ENCODE peak calls at places on chromosomes 2 and 18, in nine cellular contexts. One of them, this sample, is unnamed.
A peak's percentile ranks its signal among the peaks of the same experiment; 100 is the strongest.

GRCh38 chr2:8819194-8819593 is 18.2 kb downstream of the KIDINS220 start:
- DNase-seq in prostate gland: no peak
- DNase-seq in HCT116: no peak
- DNase-seq in H54: peak; percentile 47
- DNase-seq in uterus: no peak
- DNase-seq in NB4: no peak
- DNase-seq in A549: no peak
- DNase-seq in heart left ventricle: no peak
- DNase-seq in adrenal gland: no peak
- DNase-seq in this sample: no peak

GRCh38 chr2:12543452-12544220 is 173.1 kb upstream of the TRIB2 start:
- DNase-seq in prostate gland: no peak
- DNase-seq in HCT116: no peak
- DNase-seq in H54: no peak
- DNase-seq in uterus: no peak
- DNase-seq in NB4: no peak
- DNase-seq in A549: no peak
- DNase-seq in heart left ventricle: no peak
- DNase-seq in adrenal gland: no peak
- DNase-seq in this sample: no peak

GRCh38 chr2:42298996-42299754 is 61.8 kb downstream of the COX7A2L start:
- DNase-seq in prostate gland: no peak
- DNase-seq in HCT116: no peak
- DNase-seq in H54: no peak
- DNase-seq in uterus: no peak
- DNase-seq in NB4: no peak
- DNase-seq in A549: no peak
- DNase-seq in heart left ventricle: no peak
- DNase-seq in adrenal gland: no peak
- DNase-seq in this sample: no peak

GRCh38 chr2:234502919-234503285 is 6.0 kb upstream of the ARL4C start:
- DNase-seq in prostate gland: no peak
- DNase-seq in HCT116: no peak
- DNase-seq in H54: no peak
- DNase-seq in uterus: no peak
- DNase-seq in NB4: no peak
- DNase-seq in A549: no peak
- DNase-seq in heart left ventricle: no peak
- DNase-seq in adrenal gland: no peak
- DNase-seq in this sample: no peak

GRCh38 chr2:176491172-176491904 is 222.1 kb downstream of the MTX2 start:
- DNase-seq in prostate gland: peak; percentile 8
- DNase-seq in HCT116: no peak
- DNase-seq in H54: peak; percentile 78
- DNase-seq in uterus: peak; percentile 77
- DNase-seq in NB4: peak; percentile 98
- DNase-seq in A549: no peak
- DNase-seq in heart left ventricle: peak; percentile 80
- DNase-seq in adrenal gland: no peak
- DNase-seq in this sample: no peak

GRCh38 chr2:78682781-78683180 is 342.7 kb upstream of the REG3G start:
- DNase-seq in prostate gland: no peak
- DNase-seq in HCT116: no peak
- DNase-seq in H54: no peak
- DNase-seq in uterus: no peak
- DNase-seq in NB4: no peak
- DNase-seq in A549: no peak
- DNase-seq in heart left ventricle: no peak
- DNase-seq in adrenal gland: no peak
- DNase-seq in this sample: no peak

GRCh38 chr2:166803314-166803986 is 84.8 kb upstream of the XIRP2 start:
- DNase-seq in prostate gland: no peak
- DNase-seq in HCT116: no peak
- DNase-seq in H54: no peak
- DNase-seq in uterus: no peak
- DNase-seq in NB4: no peak
- DNase-seq in A549: no peak
- DNase-seq in heart left ventricle: no peak
- DNase-seq in adrenal gland: no peak
- DNase-seq in this sample: no peak

GRCh38 chr2:237444026-237444425 is 30.1 kb upstream of the COL6A3 start:
- DNase-seq in prostate gland: no peak
- DNase-seq in HCT116: no peak
- DNase-seq in H54: no peak
- DNase-seq in uterus: no peak
- DNase-seq in NB4: no peak
- DNase-seq in A549: no peak
- DNase-seq in heart left ventricle: no peak
- DNase-seq in adrenal gland: no peak
- DNase-seq in this sample: no peak

GRCh38 chr2:165793161-165793778 is 777 bp downstream of the GALNT3 start:
- DNase-seq in prostate gland: peak; percentile 22
- DNase-seq in HCT116: peak; percentile 13
- DNase-seq in H54: no peak
- DNase-seq in uterus: no peak
- DNase-seq in NB4: peak; percentile 57
- DNase-seq in A549: no peak
- DNase-seq in heart left ventricle: no peak
- DNase-seq in adrenal gland: no peak
- DNase-seq in this sample: peak; percentile 5

GRCh38 chr2:165791811-165792454 is 2.1 kb downstream of the GALNT3 start:
- DNase-seq in prostate gland: no peak
- DNase-seq in HCT116: no peak
- DNase-seq in H54: no peak
- DNase-seq in uterus: no peak
- DNase-seq in NB4: no peak
- DNase-seq in A549: no peak
- DNase-seq in heart left ventricle: no peak
- DNase-seq in adrenal gland: no peak
- DNase-seq in this sample: no peak

GRCh38 chr2:165794520-165794882 is 454 bp upstream of the GALNT3 start:
- DNase-seq in prostate gland: peak; percentile 52
- DNase-seq in HCT116: peak; percentile 6
- DNase-seq in H54: no peak
- DNase-seq in uterus: peak; percentile 14
- DNase-seq in NB4: peak; percentile 95
- DNase-seq in A549: no peak
- DNase-seq in heart left ventricle: peak; percentile 25
- DNase-seq in adrenal gland: peak; percentile 23
- DNase-seq in this sample: peak; percentile 5

GRCh38 chr2:165795011-165795410 is 964 bp upstream of the GALNT3 start:
- DNase-seq in prostate gland: no peak
- DNase-seq in HCT116: no peak
- DNase-seq in H54: no peak
- DNase-seq in uterus: no peak
- DNase-seq in NB4: no peak
- DNase-seq in A549: no peak
- DNase-seq in heart left ventricle: no peak
- DNase-seq in adrenal gland: no peak
- DNase-seq in this sample: no peak

DNA sequence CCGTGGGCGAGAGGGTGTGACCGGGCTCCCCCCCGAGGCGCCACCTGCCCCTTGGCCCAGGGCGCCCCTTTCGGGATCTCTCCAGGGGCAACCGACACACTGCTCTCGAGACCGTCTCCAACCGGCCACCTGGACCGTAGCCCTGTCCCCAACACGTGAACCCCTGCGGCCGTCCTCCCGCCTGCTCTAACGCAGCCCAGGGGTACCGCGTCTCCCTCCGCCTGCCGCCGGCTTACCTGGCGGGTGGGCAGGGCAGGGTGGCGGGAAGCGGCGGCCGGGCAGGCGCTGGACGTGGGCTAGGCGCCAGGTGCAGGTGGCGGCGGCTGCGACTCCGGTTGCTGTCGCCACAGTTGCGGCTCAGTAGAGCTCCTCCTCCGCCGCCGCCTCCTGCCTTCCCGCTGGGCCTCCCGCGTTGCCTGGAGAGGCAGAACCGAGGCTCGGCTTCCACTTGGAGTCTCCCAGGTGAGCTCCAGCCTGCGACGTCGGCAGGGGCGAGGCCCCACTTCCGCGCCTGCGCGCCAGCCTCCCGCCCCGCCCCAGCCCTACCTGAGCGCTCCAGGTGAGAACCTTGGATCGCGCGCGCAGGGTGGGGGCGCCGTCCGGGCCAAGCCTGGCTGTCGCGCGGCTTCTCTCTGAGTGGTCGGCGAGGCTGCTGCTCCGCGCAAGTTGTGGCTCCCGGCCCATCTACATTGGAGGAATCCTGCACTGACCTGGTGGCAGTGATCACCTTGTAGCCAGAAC is at the start of gene GALNT3:
- DNase-seq in prostate gland: peak; percentile 92
- DNase-seq in HCT116: peak; percentile 64
- DNase-seq in H54: no peak
- DNase-seq in uterus: peak; percentile 14
- DNase-seq in NB4: peak; percentile 67
- DNase-seq in A549: no peak
- DNase-seq in heart left ventricle: peak; percentile 24
- DNase-seq in adrenal gland: peak; percentile 23
- DNase-seq in this sample: no peak
- TF ChIP-seq POLR2A in prostate gland: peak; percentile 92
- TF ChIP-seq POLR2A in HCT116: no peak
- TF ChIP-seq POLR2A in H54: no peak
- TF ChIP-seq POLR2A in uterus: no peak
- TF ChIP-seq POLR2A in NB4: no peak
- TF ChIP-seq POLR2A in A549: no peak
- TF ChIP-seq POLR2A in heart left ventricle: no peak
- TF ChIP-seq POLR2A in adrenal gland: no peak
- TF ChIP-seq POLR2A in this sample: no peak

DNA sequence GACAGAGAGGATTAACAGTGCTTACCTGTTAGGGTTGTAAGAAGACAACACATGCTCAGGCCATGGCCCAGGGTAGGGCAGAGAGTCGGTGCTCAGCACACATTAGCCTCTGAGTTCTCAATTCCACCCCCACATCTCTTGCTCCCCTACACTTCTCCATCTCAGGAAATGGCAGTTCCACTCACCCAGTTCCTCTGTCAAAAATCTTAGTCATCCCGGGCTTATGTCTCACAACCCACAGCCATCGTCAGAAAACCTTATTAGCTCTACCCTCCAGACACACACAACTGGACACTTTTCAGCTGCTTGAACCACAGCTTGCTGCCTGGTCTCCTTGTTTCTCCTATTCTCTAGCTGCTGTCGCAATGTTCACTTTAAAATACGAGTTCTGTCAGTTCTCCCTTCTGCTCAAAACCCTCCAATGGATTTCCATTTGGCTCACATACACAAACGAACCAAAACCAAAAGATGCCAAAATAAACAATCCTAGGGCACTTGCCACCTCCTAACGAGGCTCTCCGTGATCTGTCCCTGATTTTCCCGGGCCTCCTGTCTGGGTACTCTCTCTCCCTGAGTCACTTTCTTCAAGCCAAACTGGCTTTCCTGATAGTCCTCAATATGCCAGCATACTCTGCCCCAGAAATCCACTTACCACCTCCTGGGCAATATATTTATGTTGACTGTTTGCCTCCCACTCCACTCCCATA is 89.7 kb downstream of the KCTD1 start:
- DNase-seq in prostate gland: no peak
- DNase-seq in HCT116: no peak
- DNase-seq in H54: no peak
- DNase-seq in uterus: no peak
- DNase-seq in NB4: peak; percentile 67
- DNase-seq in A549: no peak
- DNase-seq in heart left ventricle: no peak
- DNase-seq in adrenal gland: no peak
- DNase-seq in this sample: no peak
- TF ChIP-seq POLR2A in prostate gland: no peak
- TF ChIP-seq POLR2A in HCT116: no peak
- TF ChIP-seq POLR2A in H54: no peak
- TF ChIP-seq POLR2A in uterus: no peak
- TF ChIP-seq POLR2A in NB4: no peak
- TF ChIP-seq POLR2A in A549: no peak
- TF ChIP-seq POLR2A in heart left ventricle: no peak
- TF ChIP-seq POLR2A in adrenal gland: no peak
- TF ChIP-seq POLR2A in this sample: no peak

DNA sequence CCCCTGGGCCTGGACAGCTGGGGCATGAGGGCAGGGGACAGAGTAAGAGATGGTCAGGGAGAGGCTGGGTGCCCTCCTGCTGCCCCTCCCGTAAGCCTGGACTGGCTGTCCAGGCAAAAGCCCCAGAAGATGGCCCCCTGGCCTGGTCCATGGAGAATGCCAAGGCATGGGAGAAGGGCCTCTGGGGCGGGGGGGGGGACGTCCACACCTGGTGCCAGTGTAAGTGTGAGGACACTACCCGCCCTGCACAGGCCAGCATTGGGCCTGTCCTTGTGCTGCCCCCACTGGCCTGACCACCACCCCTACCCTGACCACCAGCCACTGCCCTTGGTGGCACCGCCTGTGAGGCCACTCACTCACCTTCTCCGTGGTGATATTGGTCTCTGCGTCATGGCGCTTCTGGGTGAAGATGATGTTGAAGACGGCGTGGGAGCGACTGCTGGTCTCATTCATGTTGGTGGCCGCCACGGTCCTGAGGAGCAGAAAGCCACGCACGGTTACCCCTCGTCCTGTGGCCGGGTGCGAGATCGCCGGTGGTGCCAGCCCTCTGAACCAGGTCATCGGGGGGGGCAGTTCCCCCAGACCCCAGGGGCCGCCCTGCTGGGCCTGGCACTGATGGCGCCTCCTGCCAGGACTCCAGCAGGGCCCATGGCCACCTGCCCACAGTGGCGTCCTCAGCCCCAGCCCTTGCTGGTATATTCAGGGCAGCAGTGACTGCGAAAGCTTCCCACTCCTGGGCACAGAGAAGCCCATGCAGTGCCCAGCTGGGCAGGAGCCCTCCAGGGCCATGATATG is 35.2 kb downstream of the KIF1A start:
- DNase-seq in prostate gland: no peak
- DNase-seq in HCT116: no peak
- DNase-seq in H54: no peak
- DNase-seq in uterus: no peak
- DNase-seq in NB4: no peak
- DNase-seq in A549: no peak
- DNase-seq in heart left ventricle: peak; percentile 20
- DNase-seq in adrenal gland: no peak
- DNase-seq in this sample: no peak
- TF ChIP-seq POLR2A in prostate gland: no peak
- TF ChIP-seq POLR2A in HCT116: no peak
- TF ChIP-seq POLR2A in H54: no peak
- TF ChIP-seq POLR2A in uterus: no peak
- TF ChIP-seq POLR2A in NB4: no peak
- TF ChIP-seq POLR2A in A549: no peak
- TF ChIP-seq POLR2A in heart left ventricle: no peak
- TF ChIP-seq POLR2A in adrenal gland: no peak
- TF ChIP-seq POLR2A in this sample: no peak

DNA sequence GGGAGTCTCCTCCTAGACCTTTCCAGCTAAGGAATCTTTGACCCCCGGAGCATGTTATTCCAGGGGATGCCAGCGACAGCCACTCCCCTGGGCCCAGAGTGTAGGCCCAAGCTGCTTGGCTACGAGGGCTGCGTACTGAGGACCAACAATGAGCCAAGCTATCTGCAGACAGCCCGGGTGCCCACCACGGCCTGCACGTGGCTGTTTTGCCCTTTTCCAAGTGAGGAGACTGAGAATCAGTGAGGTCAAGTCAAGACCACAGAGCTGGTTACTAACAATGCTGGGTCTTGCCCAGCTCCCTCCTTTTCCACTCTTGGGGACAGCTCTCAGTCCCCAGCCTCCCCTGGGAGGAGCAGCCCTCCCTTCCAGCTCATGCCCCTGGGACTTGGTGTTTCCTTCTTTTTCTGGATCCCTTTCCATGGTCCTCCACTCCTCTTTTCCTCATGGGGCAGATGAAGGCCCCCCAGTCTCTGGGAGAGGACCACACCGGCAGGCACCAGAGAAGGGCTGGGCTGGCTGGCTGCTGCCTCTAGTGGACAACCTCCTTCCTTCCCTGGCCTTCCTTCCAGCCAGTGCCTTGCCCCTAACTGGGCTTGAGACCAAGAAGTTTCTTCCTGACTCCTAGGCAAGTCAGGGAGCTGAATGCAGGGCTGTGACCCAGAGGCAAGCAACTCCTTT is 550 bp upstream of the MALL start:
- DNase-seq in prostate gland: no peak
- DNase-seq in HCT116: peak; percentile 56
- DNase-seq in H54: peak; percentile 68
- DNase-seq in uterus: no peak
- DNase-seq in NB4: no peak
- DNase-seq in A549: peak; percentile 73
- DNase-seq in heart left ventricle: peak; percentile 66
- DNase-seq in adrenal gland: peak; percentile 52
- DNase-seq in this sample: no peak
- TF ChIP-seq POLR2A in prostate gland: no peak
- TF ChIP-seq POLR2A in HCT116: no peak
- TF ChIP-seq POLR2A in H54: peak; percentile 3
- TF ChIP-seq POLR2A in uterus: no peak
- TF ChIP-seq POLR2A in NB4: no peak
- TF ChIP-seq POLR2A in A549: no peak
- TF ChIP-seq POLR2A in heart left ventricle: no peak
- TF ChIP-seq POLR2A in adrenal gland: no peak
- TF ChIP-seq POLR2A in this sample: no peak